ENCODE peak calls at places on chromosomes 3 and 15, in seven cellular contexts. O is right lobe of liver; B is transverse colon; P is foreskin fibroblast; J is cardiac muscle cell; S is activated CD8-positive, alpha-beta T cell treated with anti-CD3 and anti-CD28 coated beads for 36 hours; R is sigmoid colon. C is an unnamed sample.

GRCh38 chr3:50237133-50237651 is 1.2 kb downstream of the GNAI2 start:
- DNase-seq in S (peak), P (peak), R (no peak), O (no peak), B (no peak), J (peak), C (no peak)

GRCh38 chr3:65785065-65785645 is 253.6 kb downstream of the MAGI1 start:
- DNase-seq in P (peak), O (no peak), J (peak), S (peak), B (no peak), R (no peak), C (no peak)

GRCh38 chr15:53569756-53570480 is 189.5 kb downstream of the WDR72 start:
- DNase-seq in P (no peak), J (no peak), R (no peak), O (no peak), B (no peak), S (no peak), C (no peak)

GRCh38 chr3:71723452-71724170 is 1.6 kb downstream of the EIF4E3 start:
- DNase-seq in B (no peak), O (no peak), S (peak), R (no peak), P (no peak), J (no peak), C (no peak)

GRCh38 chr15:64361259-64361658 is 5.3 kb upstream of the CSNK1G1 start:
- DNase-seq in R (no peak), S (no peak), O (no peak), B (no peak), J (no peak), P (no peak), C (no peak)

GRCh38 chr3:163327086-163327485 is 1751.2 kb downstream of the SI start:
- DNase-seq in O (no peak), B (no peak), S (no peak), J (no peak), P (no peak), R (no peak), C (no peak)

GRCh38 chr3:103052236-103052830 is 617.5 kb downstream of the ZPLD1 start:
- DNase-seq in O (no peak), R (peak), B (peak), P (no peak), J (no peak), S (no peak), C (no peak)

GRCh38 chr3:8516047-8516671 is 14.5 kb downstream of the LMCD1 start:
- DNase-seq in S (no peak), B (no peak), R (no peak), O (no peak), P (no peak), J (no peak), C (no peak)

GRCh38 chr3:8205876-8206275 is 295.7 kb upstream of the LMCD1 start:
- DNase-seq in P (peak), S (no peak), B (no peak), O (no peak), R (no peak), J (no peak), C (no peak)

GRCh38 chr15:67303490-67304363 is 49.1 kb downstream of the IQCH start:
- DNase-seq in O (no peak), B (peak), P (peak), J (peak), R (no peak), S (peak), C (no peak)

GRCh38 chr3:13508496-13508895 is 28.4 kb downstream of the HDAC11 start:
- DNase-seq in J (no peak), R (no peak), O (peak), P (no peak), S (no peak), B (no peak), C (peak)

GRCh38 chr3:123524987-123525386 is 59.9 kb downstream of the HACD2 start:
- DNase-seq in J (peak), S (no peak), B (no peak), P (no peak), R (no peak), O (no peak), C (no peak)

GRCh38 chr15:40338041-40338657 is 2.6 kb downstream of the CCDC9B start:
- DNase-seq in R (peak), P (peak), B (peak), J (peak), O (no peak), S (peak), C (no peak)

GRCh38 chr15:80677041-80677440 is 18.1 kb upstream of the ABHD17C start:
- DNase-seq in O (no peak), S (no peak), R (no peak), P (no peak), B (no peak), J (no peak), C (no peak)

GRCh38 chr15:101675796-101676582 is 23.8 kb upstream of the TM2D3 start:
- DNase-seq in B (no peak), J (peak), S (no peak), R (no peak), P (peak), O (no peak), C (no peak)

GRCh38 chr3:159252772-159253384 is 451.0 kb downstream of the MFSD1 start:
- DNase-seq in R (no peak), B (no peak), J (peak), P (peak), O (no peak), S (no peak), C (no peak)

GRCh38 chr15:42591238-42591936 is 16.0 kb downstream of the STARD9 start:
- DNase-seq in R (no peak), S (no peak), B (no peak), O (no peak), J (peak), P (peak), C (no peak)

GRCh38 chr3:75272708-75273107 is 391.4 kb upstream of the FRG2C start:
- DNase-seq in R (no peak), O (no peak), S (no peak), B (no peak), J (peak), P (peak), C (no peak)

GRCh38 chr15:50219820-50220219 is 37.8 kb downstream of the SLC27A2 start:
- DNase-seq in P (no peak), R (no peak), O (no peak), S (no peak), B (no peak), J (peak), C (no peak)

GRCh38 chr3:9909221-9910013 is 6.8 kb downstream of the IL17RE start:
- DNase-seq in B (no peak), S (peak), O (peak), J (no peak), R (no peak), P (peak), C (no peak)

GRCh38 chr3:12229144-12229871 is 59.6 kb upstream of the PPARG start:
- DNase-seq in P (no peak), S (no peak), B (no peak), R (no peak), J (peak), O (no peak), C (no peak)

GRCh38 chr15:82880704-82881103 is 71.3 kb downstream of the WHAMM start:
- DNase-seq in B (no peak), J (no peak), P (no peak), R (no peak), S (no peak), O (no peak), C (no peak)

GRCh38 chr3:72163809-72164634 is 379.1 kb upstream of the PROK2 start:
- DNase-seq in P (no peak), B (peak), R (no peak), S (no peak), O (no peak), J (no peak), C (no peak)

GRCh38 chr15:68617001-68617400 is 38.2 kb downstream of the CORO2B start:
- DNase-seq in S (no peak), P (peak), O (no peak), R (no peak), B (no peak), J (no peak), C (no peak)

GRCh38 chr15:45919806-45920205 is 285.0 kb downstream of the SQOR start:
- DNase-seq in P (peak), J (peak), O (no peak), R (no peak), S (no peak), B (no peak), C (no peak)

GRCh38 chr3:102258666-102259227 is 176.1 kb upstream of the ZPLD1 start:
- DNase-seq in B (no peak), P (no peak), R (no peak), J (no peak), O (no peak), S (no peak), C (no peak)

GRCh38 chr3:36677331-36678007 is 86.9 kb downstream of the DCLK3 start:
- DNase-seq in P (peak), J (peak), S (no peak), O (no peak), R (no peak), B (no peak), C (no peak)

GRCh38 chr3:28948685-28949084 is 332.2 kb upstream of the RBMS3 start:
- DNase-seq in R (no peak), S (no peak), B (no peak), O (no peak), P (peak), J (peak), C (no peak)

GRCh38 chr15:28918141-28918983 is 32.6 kb downstream of the APBA2 start:
- DNase-seq in J (peak), P (no peak), R (peak), O (no peak), B (no peak), S (no peak), C (peak)

GRCh38 chr3:177157492-177157891 is 39.8 kb downstream of the TBL1XR1 start:
- DNase-seq in B (no peak), O (no peak), S (no peak), J (no peak), P (no peak), R (no peak), C (no peak)

GRCh38 chr3:72745146-72745976 is 102.9 kb downstream of the SHQ1 start:
- DNase-seq in P (no peak), R (no peak), S (no peak), B (peak), O (no peak), J (peak), C (no peak)

GRCh38 chr15:61411941-61412510 is 182.9 kb upstream of the RORA start:
- DNase-seq in P (peak), R (no peak), B (no peak), S (no peak), O (no peak), J (no peak), C (no peak)

GRCh38 chr3:25338158-25338725 is 89.8 kb upstream of the RARB start:
- DNase-seq in J (no peak), R (no peak), O (no peak), S (no peak), B (no peak), P (no peak), C (no peak)

GRCh38 chr3:32934150-32934742 is 17.2 kb upstream of the CCR4 start:
- DNase-seq in S (peak), B (no peak), J (peak), O (no peak), R (no peak), P (peak), C (no peak)

GRCh38 chr3:127762077-127762786 is 60.1 kb downstream of the MGLL start:
- DNase-seq in S (peak), B (peak), P (no peak), R (peak), O (no peak), J (no peak), C (no peak)

GRCh38 chr15:48025118-48025517 is 95.7 kb upstream of the SLC24A5 start:
- DNase-seq in S (no peak), R (no peak), B (no peak), O (no peak), J (no peak), P (peak), C (no peak)

GRCh38 chr3:42336103-42336502 is 70.1 kb upstream of the CCK start:
- DNase-seq in J (no peak), P (peak), O (no peak), B (no peak), R (no peak), S (no peak), C (no peak)

GRCh38 chr3:134057006-134057832 is 27.5 kb upstream of the SLCO2A1 start:
- DNase-seq in B (no peak), O (no peak), J (no peak), R (no peak), S (no peak), P (peak), C (no peak)

GRCh38 chr15:35481992-35482391 is 64.0 kb downstream of the DPH6 start:
- DNase-seq in B (no peak), P (peak), J (peak), O (no peak), R (no peak), S (no peak), C (no peak)

GRCh38 chr3:116394365-116394764 is 50.9 kb downstream of the LSAMP start:
- DNase-seq in O (no peak), P (no peak), S (no peak), R (no peak), B (no peak), J (no peak), C (no peak)

DNA sequence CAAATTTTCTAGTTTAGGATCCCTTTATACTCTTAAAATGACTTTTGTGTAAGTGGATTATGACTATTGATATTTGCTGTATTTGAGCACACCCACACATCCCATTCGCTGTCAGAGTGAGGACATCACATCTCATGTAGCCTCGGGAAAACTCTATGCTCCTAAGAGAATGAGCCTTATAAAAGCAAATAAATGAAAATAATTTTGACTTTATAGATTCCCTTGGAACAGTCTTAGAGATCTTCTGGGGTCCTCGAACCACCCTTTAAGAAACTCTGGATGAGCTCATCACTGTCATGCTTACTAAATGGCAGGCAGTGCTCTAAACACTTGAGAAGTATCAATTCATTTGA is 16.1 kb upstream of the EXOG start:
- DNase-seq in P (no peak), S (no peak), O (no peak), R (no peak), J (no peak), B (no peak), C (no peak)
- TF ChIP-seq CTCF in P (no peak), S (no peak), O (no peak), R (no peak), J (no peak), B (peak), C (peak)

GRCh38 chr3:10930641-10931040 is 61.9 kb upstream of the SLC6A1 start:
- DNase-seq in P (no peak), J (no peak), O (peak), S (no peak), R (no peak), B (no peak), C (no peak)
- TF ChIP-seq CTCF in P (no peak), J (no peak), O (no peak), S (no peak), R (no peak), B (no peak), C (no peak)

DNA sequence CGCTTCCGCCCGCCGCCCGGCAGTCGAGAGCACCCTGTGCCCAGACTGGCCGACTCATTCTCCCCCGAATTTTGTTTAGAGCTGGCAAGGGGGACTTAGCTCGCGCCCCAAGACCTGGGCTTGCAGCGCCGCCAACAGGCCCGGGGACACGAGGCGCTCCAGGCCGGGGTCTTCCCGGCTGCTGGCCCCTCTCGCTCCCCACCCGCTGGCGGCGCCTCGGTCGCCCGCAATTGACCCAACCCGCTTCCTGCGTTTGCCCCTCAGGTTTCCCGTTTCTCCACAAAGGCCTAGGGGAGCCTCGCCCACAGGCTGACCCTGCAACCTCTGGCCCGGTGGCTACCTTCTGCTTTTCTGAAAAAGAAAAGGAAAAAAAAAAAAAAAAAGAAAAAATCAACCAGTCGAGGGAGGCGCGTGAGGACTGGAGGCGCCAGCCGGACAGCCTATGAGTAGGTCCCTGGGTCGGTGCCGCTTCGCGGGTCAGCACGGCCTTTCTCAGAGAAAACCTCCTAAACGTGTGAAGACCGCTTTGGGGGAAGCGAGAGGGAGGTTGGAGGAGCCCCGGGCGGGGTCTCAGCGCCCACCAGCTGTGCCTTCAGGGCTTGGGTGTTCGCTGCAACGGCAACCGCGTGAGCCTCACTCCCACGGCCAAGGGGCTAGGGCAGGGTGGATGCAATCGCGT is 7.2 kb downstream of the FOXL2 start:
- DNase-seq in O (no peak), P (no peak), S (no peak), J (no peak), B (no peak), R (peak), C (no peak)
- TF ChIP-seq CTCF in O (no peak), P (no peak), S (no peak), J (no peak), B (no peak), R (no peak), C (no peak)

GRCh38 chr3:187737401-187738088 is 7.7 kb downstream of the BCL6 start:
- DNase-seq in P (peak), S (peak), O (peak), R (peak), B (peak), J (peak), C (no peak)
- TF ChIP-seq CTCF in P (no peak), S (no peak), O (no peak), R (peak), B (no peak), J (no peak), C (no peak)

DNA sequence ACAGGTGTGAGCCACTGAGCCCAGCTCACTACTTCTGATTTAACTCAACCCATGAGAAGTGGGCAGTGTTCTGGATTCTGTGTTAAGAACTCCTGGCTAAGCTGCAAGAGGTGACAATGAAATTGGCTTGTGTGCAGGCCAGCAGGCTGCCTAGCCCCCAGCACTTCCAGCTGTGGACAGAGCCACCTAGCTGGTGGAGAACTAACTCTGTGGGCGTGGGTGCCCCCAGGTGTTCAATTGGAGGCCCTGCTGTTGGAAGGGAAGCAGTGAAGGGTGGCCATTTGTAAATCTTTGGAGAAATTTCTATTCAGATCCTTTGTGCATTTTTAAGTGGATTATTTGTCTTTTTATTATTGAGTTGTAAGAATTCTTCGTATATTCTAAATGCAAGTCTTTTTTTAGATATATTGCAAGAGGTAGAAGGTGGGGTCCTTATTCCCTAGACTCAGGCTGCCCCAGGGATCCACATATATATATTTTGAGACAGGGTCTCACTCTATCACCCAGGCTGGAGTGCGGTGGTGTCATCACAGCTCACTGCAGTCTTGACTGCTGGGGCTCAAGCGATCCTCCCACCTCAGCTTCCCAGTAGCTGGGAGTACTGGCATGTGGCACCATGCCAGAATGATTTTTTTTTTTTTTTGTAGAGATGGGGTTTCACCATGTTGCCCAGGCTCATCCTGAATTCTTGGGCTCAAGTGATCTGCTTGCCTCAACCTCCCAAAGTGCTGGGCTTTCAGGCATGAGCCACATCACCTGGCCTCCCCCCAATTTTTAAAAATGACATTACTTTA is 7.2 kb upstream of the SCAMP5 start:
- DNase-seq in R (no peak), J (peak), B (peak), O (no peak), P (peak), S (peak), C (peak)
- TF ChIP-seq CTCF in R (no peak), J (peak), B (peak), O (peak), P (peak), S (peak), C (peak)

GRCh38 chr3:197464794-197465193 is 91.0 kb downstream of the BDH1 start:
- DNase-seq in R (no peak), B (no peak), J (no peak), P (no peak), O (no peak), S (no peak), C (peak)

GRCh38 chr3:197463279-197463678 is 92.5 kb downstream of the BDH1 start:
- DNase-seq in R (no peak), B (no peak), S (no peak), P (no peak), J (peak), O (no peak), C (no peak)

GRCh38 chr3:197460639-197461038 is 95.1 kb downstream of the BDH1 start:
- DNase-seq in P (no peak), S (no peak), O (no peak), J (no peak), R (no peak), B (no peak), C (peak)

GRCh38 chr3:197465197-197465995 is 90.4 kb downstream of the BDH1 start:
- DNase-seq in J (no peak), B (no peak), O (no peak), P (peak), R (no peak), S (no peak), C (peak)

GRCh38 chr3:197462808-197463207 is 93.0 kb downstream of the BDH1 start:
- DNase-seq in S (no peak), R (no peak), O (no peak), B (no peak), J (no peak), P (no peak), C (no peak)
- TF ChIP-seq CTCF in S (no peak), R (no peak), O (no peak), B (no peak), J (no peak), P (no peak), C (no peak)

GRCh38 chr15:88701561-88702095 is 62.8 kb downstream of the ISG20 start:
- DNase-seq in P (no peak), J (peak), R (no peak), S (peak), O (no peak), B (peak), C (no peak)
- TF ChIP-seq CTCF in P (no peak), J (peak), R (no peak), S (no peak), O (no peak), B (no peak), C (peak)